ENCODE peak calls at places on chromosome 17, in six cellular contexts. V, S, J, I, Q and H are unnamed samples.

GRCh38 chr17:45225964-45226530 is 4.4 kb downstream of the FMNL1 start:
- DNase-seq in V (peak; percentile 95), S (no peak), J (no peak), I (no peak), Q (peak; percentile 93), H (no peak)

GRCh38 chr17:77454560-77455095 is 313.9 kb downstream of the SEC14L1 start:
- DNase-seq in V (no peak), S (peak; percentile 70), J (no peak), I (no peak), Q (no peak), H (no peak)

GRCh38 chr17:73271078-73271477 is 9.4 kb upstream of the CPSF4L start:
- DNase-seq in V (peak; percentile 88), S (no peak), J (no peak), I (no peak), Q (no peak), H (no peak)

GRCh38 chr17:21380659-21381058 is 4.5 kb downstream of the KCNJ12 start:
- DNase-seq in V (no peak), S (no peak), J (no peak), I (no peak), Q (no peak), H (no peak)

GRCh38 chr17:28908640-28909098 is 5.8 kb upstream of the DHRS13 start:
- DNase-seq in V (no peak), S (peak; percentile 86), J (no peak), I (peak; percentile 91), Q (no peak), H (no peak)

GRCh38 chr17:2174471-2175293 is 119.8 kb downstream of the HIC1 start:
- DNase-seq in V (no peak), S (peak; percentile 94), J (no peak), I (peak; percentile 99), Q (no peak), H (no peak)

GRCh38 chr17:73713136-73713535 is 68.9 kb upstream of the SDK2 start:
- DNase-seq in V (no peak), S (no peak), J (no peak), I (no peak), Q (no peak), H (no peak)

GRCh38 chr17:30336369-30337171 is 2.7 kb upstream of the TMIGD1 start:
- DNase-seq in V (no peak), S (peak; percentile 95), J (peak; percentile 66), I (peak; percentile 59), Q (peak; percentile 84), H (peak; percentile 49)

GRCh38 chr17:82030470-82031302 is 792 bp upstream of the RAC3 start:
- DNase-seq in V (no peak), S (no peak), J (peak; percentile 92), I (peak; percentile 79), Q (peak; percentile 92), H (peak; percentile 88)

GRCh38 chr17:51119415-51120356 is 982 bp downstream of the SPAG9 start:
- DNase-seq in V (no peak), S (peak; percentile 65), J (peak; percentile 50), I (peak; percentile 46), Q (peak; percentile 68), H (peak; percentile 55)

GRCh38 chr17:3761918-3762380 is 38.2 kb downstream of the HASPIN start:
- DNase-seq in V (no peak), S (no peak), J (no peak), I (no peak), Q (no peak), H (no peak)

GRCh38 chr17:59892251-59892848 is 393 bp downstream of the TUBD1 start:
- DNase-seq in V (no peak), S (no peak), J (no peak), I (no peak), Q (no peak), H (peak; percentile 18)

GRCh38 chr17:1486802-1487695 is 5.4 kb downstream of the MYO1C start:
- DNase-seq in V (peak; percentile 40), S (no peak), J (peak; percentile 81), I (no peak), Q (peak; percentile 19), H (peak; percentile 33)

GRCh38 chr17:80811181-80812105 is 180.2 kb upstream of the CHMP6 start:
- DNase-seq in V (no peak), S (no peak), J (no peak), I (no peak), Q (no peak), H (no peak)

GRCh38 chr17:44829558-44830358 is at the start of gene GJC1:
- DNase-seq in V (no peak), S (no peak), J (peak; percentile 49), I (no peak), Q (peak; percentile 16), H (peak; percentile 64)

GRCh38 chr17:13475574-13476223 is 126.0 kb downstream of the HS3ST3A1 start:
- DNase-seq in V (no peak), S (no peak), J (no peak), I (no peak), Q (peak; percentile 9), H (no peak)

GRCh38 chr17:30555942-30556341 is 78.7 kb downstream of the GOSR1 start:
- DNase-seq in V (no peak), S (no peak), J (no peak), I (no peak), Q (no peak), H (no peak)

GRCh38 chr17:81523139-81524062 is 4.8 kb upstream of the FSCN2 start:
- DNase-seq in V (no peak), S (peak; percentile 77), J (no peak), I (peak; percentile 21), Q (peak; percentile 71), H (peak; percentile 55)

GRCh38 chr17:30256756-30257506 is 21.4 kb upstream of the SLC6A4 start:
- DNase-seq in V (no peak), S (no peak), J (no peak), I (peak; percentile 66), Q (no peak), H (no peak)

GRCh38 chr17:80705988-80706387 is 161.3 kb downstream of the RPTOR start:
- DNase-seq in V (no peak), S (no peak), J (no peak), I (no peak), Q (no peak), H (no peak)

GRCh38 chr17:78381601-78382168 is 3.2 kb downstream of the PGS1 start:
- DNase-seq in V (no peak), S (no peak), J (no peak), I (no peak), Q (peak; percentile 82), H (no peak)

GRCh38 chr17:50653738-50654137 is 19.1 kb downstream of the ABCC3 start:
- DNase-seq in V (no peak), S (no peak), J (no peak), I (no peak), Q (no peak), H (no peak)

GRCh38 chr17:62565817-62566216 is 61.7 kb upstream of the MRC2 start:
- DNase-seq in V (no peak), S (no peak), J (peak; percentile 42), I (peak; percentile 86), Q (no peak), H (no peak)

GRCh38 chr17:78838574-78839005 is 2.0 kb downstream of the USP36 start:
- DNase-seq in V (no peak), S (peak; percentile 81), J (no peak), I (no peak), Q (no peak), H (no peak)

GRCh38 chr17:46764709-46765401 is 53.6 kb downstream of the WNT3 start:
- DNase-seq in V (no peak), S (no peak), J (no peak), I (peak; percentile 86), Q (peak; percentile 87), H (no peak)
- TF ChIP-seq BHLHE40 in V (no peak), S (no peak), J (no peak), I (peak; percentile 40), Q (peak; percentile 24), H (no peak)

DNA sequence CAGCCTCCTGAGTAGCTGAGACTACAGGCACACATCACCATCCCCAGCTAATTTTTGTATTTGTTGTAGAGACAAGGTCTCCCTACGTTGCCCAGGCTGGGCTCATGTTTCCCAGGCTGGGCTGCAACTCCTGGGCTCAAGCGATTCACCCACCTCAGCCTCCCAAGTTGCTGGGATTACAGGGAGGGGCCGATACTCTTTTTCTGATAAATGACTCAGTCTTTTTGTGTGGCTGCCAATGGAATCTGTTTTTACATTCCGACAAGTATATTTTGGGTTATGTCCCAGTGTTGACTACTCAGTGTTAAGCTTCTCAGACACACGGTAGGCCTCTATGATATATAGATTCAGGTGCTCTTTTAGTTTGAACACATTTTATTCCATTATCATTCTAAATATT is 58.1 kb downstream of the SLFN11 start:
- DNase-seq in V (no peak), S (no peak), J (no peak), I (peak; percentile 85), Q (peak; percentile 35), H (no peak)
- TF ChIP-seq BHLHE40 in V (no peak), S (no peak), J (no peak), I (no peak), Q (no peak), H (no peak)

GRCh38 chr17:16529906-16530305 is 37.9 kb upstream of the LRRC75A start:
- DNase-seq in V (no peak), S (no peak), J (no peak), I (no peak), Q (no peak), H (no peak)
- TF ChIP-seq BHLHE40 in V (no peak), S (no peak), J (no peak), I (no peak), Q (no peak), H (no peak)

GRCh38 chr17:55434721-55435120 is 13.1 kb upstream of the MMD start:
- DNase-seq in V (no peak), S (no peak), J (no peak), I (peak; percentile 41), Q (no peak), H (no peak)

GRCh38 chr17:55437165-55437605 is 15.6 kb upstream of the MMD start:
- DNase-seq in V (peak; percentile 93), S (no peak), J (no peak), I (no peak), Q (no peak), H (no peak)

GRCh38 chr17:55433629-55434422 is 12.2 kb upstream of the MMD start:
- DNase-seq in V (no peak), S (peak; percentile 99), J (peak; percentile 80), I (peak; percentile 96), Q (no peak), H (no peak)

GRCh38 chr17:55436224-55437164 is 14.9 kb upstream of the MMD start:
- DNase-seq in V (no peak), S (no peak), J (no peak), I (no peak), Q (no peak), H (no peak)

GRCh38 chr17:55435408-55435807 is 13.8 kb upstream of the MMD start:
- DNase-seq in V (no peak), S (no peak), J (no peak), I (no peak), Q (no peak), H (no peak)
- TF ChIP-seq BHLHE40 in V (no peak), S (no peak), J (no peak), I (no peak), Q (no peak), H (no peak)

DNA sequence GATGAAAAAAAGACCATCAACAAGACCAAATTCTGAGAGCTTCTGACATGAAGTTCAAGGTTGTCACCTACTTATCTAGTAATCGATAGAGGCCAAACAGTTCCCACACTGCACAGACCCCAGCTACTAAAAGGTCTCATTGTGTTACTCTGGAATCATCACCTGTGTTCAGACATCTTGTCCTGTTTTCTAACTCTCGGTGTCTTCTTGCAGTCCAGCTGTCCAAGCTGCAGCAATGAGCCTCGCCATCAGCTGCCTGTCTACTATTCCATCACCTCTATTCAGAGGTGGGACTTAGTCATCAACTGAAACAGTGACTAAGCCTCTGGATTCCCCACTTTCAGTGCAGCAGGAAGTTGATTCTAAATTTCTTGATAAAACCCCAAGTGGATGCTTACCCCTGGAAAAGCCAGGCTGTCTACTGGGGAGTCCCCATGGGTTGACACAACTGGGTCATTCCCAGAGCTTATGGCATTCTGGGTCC is 46.7 kb downstream of the HNF1B start:
- DNase-seq in V (no peak), S (peak; percentile 95), J (peak; percentile 58), I (peak; percentile 79), Q (no peak), H (no peak)
- TF ChIP-seq BHLHE40 in V (no peak), S (no peak), J (no peak), I (no peak), Q (no peak), H (no peak)